ENCODE peak calls at places on chromosome 1, in eight cellular contexts. F is T-helper 2 cell; Y is RCC 7860; W is activated CD4-positive, alpha-beta T cell treated with anti-CD3 and anti-CD28 coated beads, Interleukin-2, amount 50 U/mL, for 1 hour; D is NCI-H1092; X is NCI-H1930; S is lung microvascular endothelial cell; I is stimulated activated CD8-positive, alpha-beta memory T cell treated with anti-CD3 and anti-CD28 coated beads, Interleukin-12 subunit alpha, Interleukin-12 subunit beta, amount 100 ng/mL, for 4 hours. C is an unnamed sample.
A peak's percentile ranks its signal among the peaks of the same experiment; 100 is the strongest.

GRCh38 chr1:172704446-172705176 is 45.7 kb downstream of the FASLG start:
- DNase-seq in I (no peak), X (no peak), F (no peak), D (no peak), W (no peak), Y (no peak), S (no peak), C (no peak)

GRCh38 chr1:12144236-12144635 is 22.6 kb upstream of the TNFRSF1B start:
- DNase-seq in I (no peak), Y (no peak), F (no peak), S (no peak), D (no peak), X (no peak), W (no peak), C (no peak)

GRCh38 chr1:31151402-31151801 is 85.9 kb upstream of the PUM1 start:
- DNase-seq in I (no peak), D (no peak), F (no peak), X (no peak), Y (no peak), S (no peak), W (no peak), C (no peak)

GRCh38 chr1:55867444-55867843 is 652.3 kb upstream of the USP24 start:
- DNase-seq in W (no peak), I (no peak), D (no peak), S (no peak), F (no peak), X (no peak), Y (no peak), C (no peak)

GRCh38 chr1:58909162-58909560 is 125.3 kb upstream of the JUN start:
- DNase-seq in D (no peak), W (no peak), X (no peak), Y (peak; percentile 74), F (no peak), I (no peak), S (peak; percentile 88), C (no peak)

GRCh38 chr1:70818391-70818790 is 229.2 kb downstream of the PTGER3 start:
- DNase-seq in D (no peak), I (no peak), S (no peak), W (no peak), Y (no peak), X (no peak), F (no peak), C (no peak)

GRCh38 chr1:156742017-156742416 is 1.1 kb upstream of the MRPL24 start:
- DNase-seq in W (no peak), S (no peak), I (no peak), D (no peak), X (no peak), F (no peak), Y (no peak), C (no peak)

GRCh38 chr1:245256528-245256927 is 101.7 kb downstream of the KIF26B start:
- DNase-seq in X (no peak), Y (no peak), D (no peak), W (no peak), F (no peak), S (no peak), I (no peak), C (no peak)

GRCh38 chr1:20440785-20441200 is 45.2 kb downstream of the CAMK2N1 start:
- DNase-seq in I (no peak), S (peak; percentile 68), Y (peak; percentile 37), W (peak; percentile 30), F (peak; percentile 5), D (peak; percentile 27), X (no peak), C (peak; percentile 76)

GRCh38 chr1:48469616-48470500 is 2.1 kb downstream of the SPATA6 start:
- DNase-seq in I (no peak), F (no peak), D (no peak), W (no peak), X (no peak), Y (no peak), S (no peak), C (peak; percentile 37)

C was measured in SK-MEL-5.